ENCODE peak calls at places on chromosomes 4 and X, in nine cellular contexts. H, G, X, Q, E, M, C, P and Y are unnamed samples.
A peak's percentile ranks its signal among the peaks of the same experiment; 100 is the strongest.

GRCh38 chr4:53582194-53582593 is 9.1 kb downstream of the LNX1 start:
- DNase-seq in H (no peak), G (no peak), X (no peak), Q (no peak), E (no peak), M (no peak), C (no peak), P (no peak), Y (no peak)

GRCh38 chr4:125316391-125316780 is 1.6 kb downstream of the FAT4 start:
- DNase-seq in H (peak; percentile 39), G (peak; percentile 58), X (peak; percentile 56), Q (peak; percentile 51), E (peak; percentile 34), M (no peak), C (no peak), P (peak; percentile 65), Y (peak; percentile 77)

GRCh38 chr4:125398263-125398662 is 83.5 kb downstream of the FAT4 start:
- DNase-seq in H (no peak), G (no peak), X (no peak), Q (no peak), E (no peak), M (no peak), C (no peak), P (no peak), Y (no peak)

GRCh38 chr4:57080781-57081650 is 29.2 kb downstream of the IGFBP7 start:
- DNase-seq in H (no peak), G (no peak), X (no peak), Q (no peak), E (no peak), M (peak; percentile 83), C (peak; percentile 95), P (no peak), Y (no peak)

GRCh38 chrX:103211012-103211715 is 3.7 kb upstream of the BEX4 start:
- DNase-seq in H (no peak), G (peak; percentile 45), X (no peak), Q (peak; percentile 32), E (peak; percentile 82), M (no peak), C (peak; percentile 57), P (no peak), Y (no peak)

GRCh38 chr4:52250124-52250523 is 199.0 kb downstream of the SPATA18 start:
- DNase-seq in H (no peak), G (no peak), X (no peak), Q (peak; percentile 76), E (no peak), M (no peak), C (no peak), P (no peak), Y (peak; percentile 71)

GRCh38 chrX:97846718-97847237 is 963.1 kb downstream of the RPA4 start:
- DNase-seq in H (no peak), G (no peak), X (no peak), Q (no peak), E (no peak), M (no peak), C (no peak), P (no peak), Y (no peak)

GRCh38 chr4:156771171-156771837 is 200.3 kb downstream of the PDGFC start:
- DNase-seq in H (no peak), G (no peak), X (peak; percentile 32), Q (no peak), E (no peak), M (peak; percentile 95), C (peak; percentile 89), P (no peak), Y (no peak)

GRCh38 chrX:48751343-48751742 is 10.2 kb upstream of the GLOD5 start:
- DNase-seq in H (no peak), G (no peak), X (no peak), Q (no peak), E (no peak), M (no peak), C (no peak), P (no peak), Y (no peak)

GRCh38 chr4:166274136-166274761 is 401.2 kb downstream of the TLL1 start:
- DNase-seq in H (no peak), G (no peak), X (no peak), Q (no peak), E (no peak), M (no peak), C (no peak), P (no peak), Y (no peak)

GRCh38 chrX:69307736-69308135 is 142.5 kb upstream of the PJA1 start:
- DNase-seq in H (no peak), G (no peak), X (no peak), Q (no peak), E (no peak), M (no peak), C (no peak), P (no peak), Y (no peak)

GRCh38 chr4:147591048-147591577 is 26.1 kb upstream of the TMEM184C start:
- DNase-seq in H (no peak), G (no peak), X (no peak), Q (no peak), E (no peak), M (no peak), C (peak; percentile 33), P (no peak), Y (no peak)

GRCh38 chrX:38500886-38501285 is 60.5 kb upstream of the TSPAN7 start:
- DNase-seq in H (no peak), G (no peak), X (no peak), Q (no peak), E (no peak), M (no peak), C (no peak), P (no peak), Y (no peak)

GRCh38 chrX:40262641-40263560 is 165.1 kb upstream of the BCOR start:
- DNase-seq in H (no peak), G (no peak), X (no peak), Q (no peak), E (peak; percentile 24), M (no peak), C (peak; percentile 60), P (no peak), Y (peak; percentile 75)

GRCh38 chr4:10639664-10640063 is 44.9 kb downstream of the CLNK start:
- DNase-seq in H (no peak), G (no peak), X (no peak), Q (no peak), E (no peak), M (no peak), C (no peak), P (no peak), Y (no peak)

GRCh38 chrX:72394518-72395163 is 88.9 kb upstream of the CITED1 start:
- DNase-seq in H (peak; percentile 17), G (no peak), X (no peak), Q (no peak), E (peak; percentile 26), M (no peak), C (peak; percentile 63), P (no peak), Y (peak; percentile 74)

GRCh38 chrX:132292753-132293152 is 73.5 kb upstream of the RAP2C start:
- DNase-seq in H (no peak), G (peak; percentile 40), X (no peak), Q (no peak), E (peak; percentile 73), M (peak; percentile 15), C (peak; percentile 73), P (no peak), Y (no peak)

GRCh38 chr4:2267841-2268240 is 5.9 kb upstream of the MXD4 start:
- DNase-seq in H (peak; percentile 7), G (no peak), X (no peak), Q (no peak), E (no peak), M (no peak), C (no peak), P (no peak), Y (no peak)

GRCh38 chr4:8913858-8914460 is 42.3 kb upstream of the HMX1 start:
- DNase-seq in H (no peak), G (peak; percentile 20), X (peak; percentile 26), Q (no peak), E (no peak), M (no peak), C (no peak), P (no peak), Y (peak; percentile 55)

DNA sequence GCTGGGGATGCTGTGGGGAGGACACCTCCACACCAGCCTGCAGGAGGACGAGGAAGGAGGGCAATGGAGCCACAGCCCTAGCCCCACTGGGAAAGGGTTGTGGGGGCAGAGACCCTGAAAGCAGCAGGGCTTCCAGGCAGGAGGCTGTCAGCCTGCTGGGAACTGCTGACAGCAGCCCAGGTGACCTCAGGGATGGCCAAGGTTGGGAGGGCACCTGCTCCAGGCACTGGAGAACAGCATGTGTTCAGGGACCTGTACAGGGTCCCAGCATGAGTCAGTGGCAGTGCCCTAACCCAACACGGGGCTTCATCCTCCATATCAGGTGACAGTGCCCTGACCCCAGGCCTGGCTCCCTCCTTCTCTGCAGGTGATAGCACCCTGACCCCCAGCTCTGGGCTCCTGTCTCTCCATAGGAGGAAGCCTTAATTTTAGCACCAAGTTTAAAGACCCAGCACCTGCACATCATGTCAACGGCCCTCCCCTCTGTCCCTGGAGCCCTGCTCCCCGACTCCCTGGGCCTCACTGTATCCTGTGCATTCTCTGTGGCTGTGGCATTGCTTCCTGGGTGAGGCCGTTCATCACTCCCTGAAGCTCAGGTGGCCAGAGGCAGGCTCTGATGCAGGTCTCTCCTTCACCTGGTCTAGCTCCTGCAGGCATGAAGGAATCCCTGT is 66.3 kb downstream of the CRMP1 start:
- DNase-seq in H (no peak), G (no peak), X (no peak), Q (no peak), E (no peak), M (no peak), C (no peak), P (no peak), Y (no peak)
- H3K4me3 ChIP-seq in H (no peak overlapping the region), G (no peak overlapping the region), X (no peak overlapping the region), Q (no peak overlapping the region), E (no peak overlapping the region), M (no peak overlapping the region), C (no peak overlapping the region), P (no peak overlapping the region), Y (no peak overlapping the region)

DNA sequence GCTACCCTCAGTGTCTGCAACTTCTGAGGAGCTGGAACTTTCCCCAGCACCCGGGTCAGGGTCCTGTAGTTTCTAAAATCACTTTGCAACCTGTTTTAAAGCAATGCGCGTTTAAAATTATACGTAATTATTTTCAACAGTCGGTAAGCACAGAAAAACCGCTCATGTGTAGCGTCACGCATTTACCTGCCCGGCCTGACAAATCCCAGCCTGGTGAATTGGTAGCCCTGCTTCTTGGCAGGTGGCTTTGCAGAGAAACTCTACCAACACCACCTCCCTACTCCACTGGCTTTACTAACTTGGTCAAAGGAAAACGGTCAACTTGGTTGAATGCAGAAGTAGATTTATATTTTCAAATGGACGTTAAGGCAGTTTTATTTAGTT is 651 bp downstream of the BANK1 start:
- DNase-seq in H (no peak), G (no peak), X (peak; percentile 39), Q (no peak), E (no peak), M (no peak), C (no peak), P (no peak), Y (no peak)
- H3K27ac ChIP-seq in H (no peak overlapping the region), G (no peak overlapping the region), X (peak overlapping the region; percentile 83), Q (no peak overlapping the region), E (no peak overlapping the region), M (no peak overlapping the region), C (no peak overlapping the region), P (peak overlapping the region; percentile 83), Y (no peak overlapping the region)

GRCh38 chr4:184287697-184288255 is 70.1 kb upstream of the ENPP6 start:
- DNase-seq in H (no peak), G (no peak), X (peak; percentile 77), Q (no peak), E (no peak), M (no peak), C (peak; percentile 85), P (peak; percentile 72), Y (no peak)
- TF ChIP-seq CTCF in H (peak; percentile 58), G (peak; percentile 51), X (no peak), Q (peak; percentile 51), E (peak; percentile 38), M (peak; percentile 46), C (peak; percentile 45), P (peak; percentile 29), Y (no peak)

GRCh38 chr4:153782567-153782966 is 6.3 kb downstream of the SFRP2 start:
- DNase-seq in H (no peak), G (no peak), X (no peak), Q (no peak), E (no peak), M (no peak), C (peak; percentile 42), P (no peak), Y (no peak)
- H3K4me3 ChIP-seq in H (no peak overlapping the region), G (no peak overlapping the region), X (no peak overlapping the region), Q (no peak overlapping the region), E (no peak overlapping the region), M (no peak overlapping the region), C (no peak overlapping the region), P (no peak overlapping the region), Y (no peak overlapping the region)